ENCODE peak calls at places on chromosomes 13 and 19, in four cellular contexts. M is heart left ventricle, F is Peyer's patch, I is body of pancreas. A is an unnamed sample.

GRCh38 chr13:37132211-37132610 is 26.7 kb upstream of the CSNK1A1L start:
- DNase-seq in F (no peak), I (no peak), M (no peak), A (no peak)

GRCh38 chr13:91813255-91813654 is 414.8 kb downstream of the GPC5 start:
- DNase-seq in M (peak), I (no peak), F (no peak), A (no peak)

GRCh38 chr13:94708031-94708571 is 4.2 kb downstream of the SOX21 start:
- DNase-seq in F (no peak), I (no peak), M (no peak), A (no peak)

GRCh38 chr13:26983533-26984315 is 187.9 kb downstream of the USP12 start:
- DNase-seq in M (no peak), F (no peak), I (no peak), A (no peak)

GRCh38 chr19:16660763-16661479 is at the start of gene TMEM38A:
- DNase-seq in I (peak), M (peak), F (peak), A (no peak)

GRCh38 chr19:2462635-2463421 is 6.1 kb upstream of the LMNB2 start:
- DNase-seq in I (peak), F (no peak), M (peak), A (no peak)

GRCh38 chr13:94711561-94712286 is 621 bp downstream of the SOX21 start:
- DNase-seq in I (no peak), M (no peak), F (no peak), A (no peak)

GRCh38 chr13:114237415-114238112 is 2.9 kb downstream of the CDC16 start:
- DNase-seq in I (no peak), F (no peak), M (no peak), A (no peak)

GRCh38 chr19:53112286-53112685 is 9.1 kb upstream of the ZNF160 start:
- DNase-seq in F (no peak), M (no peak), I (no peak), A (no peak)

GRCh38 chr19:2167896-2168618 is 4.3 kb downstream of the DOT1L start:
- DNase-seq in M (peak), F (peak), I (peak), A (no peak)

DNA sequence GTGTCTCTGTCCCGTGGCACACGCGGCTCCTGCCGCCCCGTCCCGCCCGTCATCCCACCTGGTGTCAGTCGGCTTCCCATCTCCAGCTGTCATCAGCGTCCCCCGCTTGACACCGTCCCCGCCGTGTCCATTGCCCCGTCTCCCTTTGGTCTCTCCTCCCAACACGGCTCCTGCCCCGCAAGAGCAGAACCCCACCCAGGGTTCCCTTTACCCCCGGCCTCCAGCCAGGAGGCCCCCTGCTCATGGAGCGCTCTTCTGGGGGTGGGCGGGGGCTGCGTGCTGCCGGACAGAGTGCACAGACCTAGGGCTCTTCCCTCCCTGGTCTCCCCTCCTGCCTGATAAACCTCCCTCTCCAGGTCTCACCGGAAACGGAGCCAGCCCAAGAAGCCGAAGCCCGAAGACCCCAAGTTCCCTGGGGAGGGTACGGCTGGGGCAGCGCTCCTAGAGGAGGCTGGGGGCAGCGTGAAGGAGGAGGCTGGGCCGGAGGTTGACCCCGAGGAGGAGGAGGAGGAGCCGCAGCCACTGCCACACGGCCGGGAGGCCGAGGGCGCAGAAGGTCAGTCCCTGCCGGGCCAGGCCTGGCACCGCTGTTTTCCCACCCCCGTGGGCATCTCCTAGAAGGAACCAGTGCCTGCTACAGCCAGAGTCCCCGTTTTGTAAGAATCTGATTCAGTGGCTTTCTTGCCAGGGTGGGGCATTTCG is 150.5 kb downstream of the KDM4B start:
- DNase-seq in I (no peak), M (no peak), F (no peak), A (no peak)
- TF ChIP-seq POLR2A in I (no peak), M (no peak), F (no peak), A (no peak)

DNA sequence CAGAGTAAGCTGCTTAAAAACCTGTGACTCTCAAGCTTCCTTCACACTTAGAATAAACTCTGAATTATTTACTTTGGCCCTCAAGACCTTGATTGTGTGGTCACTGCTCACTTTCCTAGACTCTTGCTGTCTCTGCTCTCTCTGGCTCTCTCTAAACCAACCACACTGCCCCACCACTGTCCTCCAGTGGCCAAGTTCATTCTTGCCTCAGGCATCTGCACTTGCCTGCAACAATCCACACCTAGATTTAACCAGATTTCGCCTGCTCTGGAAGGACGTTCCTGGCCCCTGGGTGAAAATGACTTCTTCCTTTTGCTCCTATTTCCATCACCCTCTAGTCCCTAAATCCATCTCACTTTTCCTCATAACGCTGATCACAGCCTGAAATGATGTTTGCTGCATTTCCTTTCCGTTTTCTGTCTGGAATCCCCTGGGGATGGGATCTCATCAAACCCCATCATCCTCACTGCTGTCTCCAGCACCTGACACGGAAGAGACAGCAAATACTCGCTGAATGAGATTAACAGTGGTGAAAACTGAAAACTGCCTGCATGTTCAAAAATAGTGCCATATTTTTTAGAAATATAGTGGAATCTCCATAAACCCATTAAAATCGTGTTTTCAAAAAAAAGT is 232.6 kb downstream of the UQCRFS1 start:
- DNase-seq in F (no peak), I (no peak), M (no peak), A (no peak)
- TF ChIP-seq CTCF in F (no peak), I (no peak), M (peak), A (no peak)

GRCh38 chr19:58513694-58514563 is 2.1 kb upstream of the SLC27A5 start:
- DNase-seq in M (peak), F (peak), I (peak), A (no peak)
- TF ChIP-seq POLR2A in M (no peak), F (no peak), I (peak), A (no peak)

GRCh38 chr13:43878897-43879322 is 630 bp downstream of the CCDC122 start:
- DNase-seq in F (peak), I (peak), M (peak), A (no peak)

GRCh38 chr13:43876366-43876765 is 3.2 kb downstream of the CCDC122 start:
- DNase-seq in I (no peak), M (no peak), F (no peak), A (no peak)

GRCh38 chr13:43877788-43878187 is 1.8 kb downstream of the CCDC122 start:
- DNase-seq in M (no peak), F (no peak), I (no peak), A (no peak)

GRCh38 chr13:43872181-43872580 is 7.4 kb downstream of the CCDC122 start:
- DNase-seq in F (no peak), M (no peak), I (no peak), A (no peak)

GRCh38 chr13:43874512-43875092 is 4.9 kb downstream of the CCDC122 start:
- DNase-seq in F (no peak), I (no peak), M (no peak), A (no peak)
- TF ChIP-seq CTCF in F (peak), I (peak), M (peak), A (peak)

DNA sequence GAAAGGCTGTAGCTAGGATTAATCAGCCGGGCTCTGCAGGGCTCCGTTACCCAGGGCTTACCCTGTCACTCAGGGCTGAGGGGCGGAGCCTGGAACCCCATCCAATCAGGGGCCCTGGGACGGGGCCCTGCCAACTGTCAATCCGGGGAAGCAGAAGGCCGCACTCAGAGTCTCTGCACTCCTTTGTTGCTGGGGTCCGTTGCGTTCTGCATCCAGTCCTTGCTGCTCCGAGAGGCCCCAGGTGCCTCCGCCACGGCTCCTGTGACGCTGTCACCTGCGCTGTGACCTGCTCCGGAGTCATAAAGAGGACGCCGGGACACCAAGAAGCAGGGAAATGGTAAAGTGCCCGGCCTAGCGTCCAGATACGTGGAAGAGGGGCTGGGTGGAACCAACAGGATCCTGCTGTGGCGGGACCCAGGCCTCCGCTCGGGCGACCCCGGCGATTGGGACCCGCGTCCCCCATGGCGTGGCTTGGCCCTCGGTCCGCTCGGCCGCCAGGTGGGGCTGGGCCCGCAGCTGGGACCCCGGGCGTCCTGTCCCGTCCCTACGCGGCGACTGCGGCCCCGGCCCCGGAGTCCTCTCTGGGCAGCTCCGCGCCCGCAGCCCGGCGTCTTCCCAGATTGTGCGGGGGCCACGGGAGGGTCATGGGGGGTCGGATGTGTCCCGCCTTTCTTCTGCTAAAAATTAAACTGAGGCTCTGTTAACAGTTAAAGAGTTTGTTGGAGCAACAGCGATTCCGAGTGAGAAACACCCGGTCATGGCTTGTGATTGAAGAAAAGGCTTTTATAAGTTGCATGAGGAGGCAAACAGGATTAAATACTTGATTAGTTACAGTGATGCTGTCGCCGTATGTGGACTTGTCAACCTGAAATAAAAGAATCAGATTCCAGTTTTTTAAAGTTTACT is at the start of gene ZNF491:
- DNase-seq in F (peak), I (peak), M (peak), A (no peak)
- TF ChIP-seq POLR2A in F (peak), I (peak), M (no peak), A (no peak)

DNA sequence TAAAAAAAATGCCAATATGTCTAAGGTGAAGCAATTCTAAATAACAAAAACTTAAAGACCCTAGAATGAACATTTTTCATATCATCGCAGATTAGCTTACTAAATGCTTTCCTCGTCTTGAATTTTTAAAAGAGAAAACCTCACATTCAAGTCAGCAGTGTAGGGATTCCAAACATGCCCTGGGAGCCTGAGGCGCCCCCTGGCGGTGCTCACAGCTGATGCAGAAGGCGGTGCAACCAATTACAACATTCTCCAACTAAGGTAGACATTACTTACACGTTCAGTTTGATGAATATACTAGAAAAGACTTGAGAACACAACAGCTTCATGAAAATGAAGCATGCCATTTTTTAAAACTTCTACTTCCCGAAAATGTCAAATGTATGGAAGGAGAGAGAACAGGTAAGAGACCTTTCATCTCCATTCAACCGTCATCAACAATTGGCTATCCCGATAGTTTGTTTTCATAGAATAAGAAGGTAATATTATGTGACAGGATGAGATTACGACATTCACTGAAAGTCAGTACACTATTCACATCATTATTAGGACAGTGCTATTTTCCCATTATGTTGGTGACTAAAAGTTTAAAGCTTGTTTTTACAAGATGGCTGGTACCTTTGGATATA is 304.4 kb downstream of the DCLK1 start:
- DNase-seq in M (no peak), I (no peak), F (no peak), A (no peak)
- TF ChIP-seq CTCF in M (no peak), I (no peak), F (no peak), A (no peak)

GRCh38 chr19:10110076-10110971 is 1.2 kb upstream of the P2RY11 start:
- DNase-seq in F (no peak), I (no peak), M (no peak), A (peak)

GRCh38 chr19:10112895-10113591 is 1.6 kb downstream of the P2RY11 start:
- DNase-seq in F (peak), I (peak), M (no peak), A (peak)

GRCh38 chr19:10110972-10111317 is 548 bp upstream of the P2RY11 start:
- DNase-seq in F (no peak), M (no peak), I (no peak), A (no peak)

GRCh38 chr19:10112037-10112751 is 701 bp downstream of the P2RY11 start:
- DNase-seq in F (peak), I (no peak), M (no peak), A (peak)

GRCh38 chr19:10111405-10111811 is at the start of gene P2RY11:
- DNase-seq in F (peak), M (no peak), I (peak), A (peak)
- TF ChIP-seq POLR2A in F (no peak), M (no peak), I (no peak), A (no peak)

GRCh38 chr13:68714292-68714691 is 1393.3 kb upstream of the ATXN8OS start:
- DNase-seq in F (no peak), M (no peak), I (no peak), A (no peak)

GRCh38 chr13:68719815-68720214 is 1387.8 kb upstream of the ATXN8OS start:
- DNase-seq in M (no peak), F (no peak), I (no peak), A (no peak)

GRCh38 chr13:68713394-68713793 is 1394.2 kb upstream of the ATXN8OS start:
- DNase-seq in F (no peak), I (no peak), M (no peak), A (no peak)

GRCh38 chr13:68715651-68716050 is 1392.0 kb upstream of the ATXN8OS start:
- DNase-seq in F (no peak), I (no peak), M (no peak), A (no peak)
- TF ChIP-seq CTCF in F (no peak), I (no peak), M (no peak), A (no peak)

A was measured in vagina.